ENCODE peak calls at places on chromosome 11, in four cellular contexts. One of them, this sample, is unnamed.

GRCh38 chr11:125637840-125638239 is 12.9 kb downstream of the CHEK1 start:
- DNase-seq in caudate nucleus: no peak
- DNase-seq in activated CD4-positive, CD25-positive, alpha-beta regulatory T cell: no peak
- DNase-seq in EL: no peak
- DNase-seq in this sample: no peak

GRCh38 chr11:134024420-134025085 is 44.3 kb upstream of the JAM3 start:
- DNase-seq in EL: peak; percentile 84
- DNase-seq in caudate nucleus: no peak
- DNase-seq in activated CD4-positive, CD25-positive, alpha-beta regulatory T cell: no peak
- DNase-seq in this sample: no peak

GRCh38 chr11:76667856-76668255 is 2.7 kb downstream of the LRRC32 start:
- DNase-seq in caudate nucleus: no peak
- DNase-seq in EL: no peak
- DNase-seq in activated CD4-positive, CD25-positive, alpha-beta regulatory T cell: no peak
- DNase-seq in this sample: no peak

GRCh38 chr11:129190087-129190486 is 2.0 kb downstream of the ARHGAP32 start:
- DNase-seq in caudate nucleus: no peak
- DNase-seq in activated CD4-positive, CD25-positive, alpha-beta regulatory T cell: no peak
- DNase-seq in EL: peak; percentile 16
- DNase-seq in this sample: no peak

GRCh38 chr11:22192642-22193347 is at the start of gene ANO5:
- DNase-seq in activated CD4-positive, CD25-positive, alpha-beta regulatory T cell: no peak
- DNase-seq in caudate nucleus: peak; percentile 35
- DNase-seq in EL: no peak
- DNase-seq in this sample: peak; percentile 1

GRCh38 chr11:31887180-31887579 is 76.1 kb upstream of the PAX6 start:
- DNase-seq in activated CD4-positive, CD25-positive, alpha-beta regulatory T cell: no peak
- DNase-seq in EL: no peak
- DNase-seq in caudate nucleus: no peak
- DNase-seq in this sample: no peak

GRCh38 chr11:84894666-84895065 is 732.5 kb downstream of the DLG2 start:
- DNase-seq in caudate nucleus: no peak
- DNase-seq in EL: no peak
- DNase-seq in activated CD4-positive, CD25-positive, alpha-beta regulatory T cell: no peak
- DNase-seq in this sample: no peak

GRCh38 chr11:104476898-104477297 is 313.0 kb upstream of the PDGFD start:
- DNase-seq in activated CD4-positive, CD25-positive, alpha-beta regulatory T cell: no peak
- DNase-seq in caudate nucleus: no peak
- DNase-seq in EL: no peak
- DNase-seq in this sample: no peak

GRCh38 chr11:31487848-31488247 is 21.6 kb downstream of the IMMP1L start:
- DNase-seq in EL: peak; percentile 54
- DNase-seq in activated CD4-positive, CD25-positive, alpha-beta regulatory T cell: no peak
- DNase-seq in caudate nucleus: no peak
- DNase-seq in this sample: peak; percentile 85

GRCh38 chr11:57378166-57378565 is 2.8 kb downstream of the PRG3 start:
- DNase-seq in EL: no peak
- DNase-seq in caudate nucleus: no peak
- DNase-seq in activated CD4-positive, CD25-positive, alpha-beta regulatory T cell: no peak
- DNase-seq in this sample: no peak

GRCh38 chr11:19988598-19988997 is 171.7 kb downstream of the DBX1 start:
- DNase-seq in EL: peak; percentile 56
- DNase-seq in caudate nucleus: no peak
- DNase-seq in activated CD4-positive, CD25-positive, alpha-beta regulatory T cell: no peak
- DNase-seq in this sample: peak; percentile 91

GRCh38 chr11:70247042-70247709 is 23.3 kb upstream of the PPFIA1 start:
- DNase-seq in caudate nucleus: no peak
- DNase-seq in activated CD4-positive, CD25-positive, alpha-beta regulatory T cell: no peak
- DNase-seq in EL: no peak
- DNase-seq in this sample: no peak

GRCh38 chr11:71281901-71282300 is 29.5 kb upstream of the SHANK2 start:
- DNase-seq in caudate nucleus: no peak
- DNase-seq in activated CD4-positive, CD25-positive, alpha-beta regulatory T cell: no peak
- DNase-seq in EL: no peak
- DNase-seq in this sample: no peak

GRCh38 chr11:92332986-92333385 is 108.4 kb downstream of the FAT3 start:
- DNase-seq in EL: peak; percentile 88
- DNase-seq in caudate nucleus: no peak
- DNase-seq in activated CD4-positive, CD25-positive, alpha-beta regulatory T cell: no peak
- DNase-seq in this sample: peak; percentile 29

GRCh38 chr11:75246673-75247350 is 6.2 kb downstream of the TPBGL start:
- DNase-seq in caudate nucleus: no peak
- DNase-seq in activated CD4-positive, CD25-positive, alpha-beta regulatory T cell: no peak
- DNase-seq in EL: no peak
- DNase-seq in this sample: no peak

GRCh38 chr11:70790671-70791300 is 392.5 kb downstream of the CTTN start:
- DNase-seq in EL: no peak
- DNase-seq in activated CD4-positive, CD25-positive, alpha-beta regulatory T cell: no peak
- DNase-seq in caudate nucleus: no peak
- DNase-seq in this sample: no peak

GRCh38 chr11:12200359-12201015 is 90.1 kb downstream of the MICAL2 start:
- DNase-seq in activated CD4-positive, CD25-positive, alpha-beta regulatory T cell: no peak
- DNase-seq in caudate nucleus: no peak
- DNase-seq in EL: peak; percentile 96
- DNase-seq in this sample: peak; percentile 87

GRCh38 chr11:92002568-92002967 is 222.1 kb upstream of the FAT3 start:
- DNase-seq in EL: no peak
- DNase-seq in caudate nucleus: no peak
- DNase-seq in activated CD4-positive, CD25-positive, alpha-beta regulatory T cell: no peak
- DNase-seq in this sample: no peak

GRCh38 chr11:112345708-112346107 is 85.0 kb upstream of the PLET1 start:
- DNase-seq in caudate nucleus: no peak
- DNase-seq in activated CD4-positive, CD25-positive, alpha-beta regulatory T cell: no peak
- DNase-seq in EL: no peak
- DNase-seq in this sample: no peak

GRCh38 chr11:69351460-69351859 is 57.5 kb downstream of the MYEOV start:
- DNase-seq in EL: peak; percentile 83
- DNase-seq in caudate nucleus: no peak
- DNase-seq in activated CD4-positive, CD25-positive, alpha-beta regulatory T cell: no peak
- DNase-seq in this sample: peak; percentile 77

GRCh38 chr11:14015711-14016110 is 53.2 kb downstream of the SPON1 start:
- DNase-seq in activated CD4-positive, CD25-positive, alpha-beta regulatory T cell: no peak
- DNase-seq in caudate nucleus: no peak
- DNase-seq in EL: peak; percentile 32
- DNase-seq in this sample: peak; percentile 40

GRCh38 chr11:99614353-99614752 is 593.6 kb downstream of the CNTN5 start:
- DNase-seq in activated CD4-positive, CD25-positive, alpha-beta regulatory T cell: no peak
- DNase-seq in caudate nucleus: no peak
- DNase-seq in EL: no peak
- DNase-seq in this sample: no peak

GRCh38 chr11:125887373-125888324 is at the start of gene HYLS1:
- DNase-seq in caudate nucleus: peak; percentile 88
- DNase-seq in activated CD4-positive, CD25-positive, alpha-beta regulatory T cell: peak; percentile 80
- DNase-seq in EL: peak; percentile 97
- DNase-seq in this sample: peak; percentile 98

GRCh38 chr11:61980783-61981541 is 13.5 kb upstream of the FTH1 start:
- DNase-seq in activated CD4-positive, CD25-positive, alpha-beta regulatory T cell: no peak
- DNase-seq in EL: no peak
- DNase-seq in caudate nucleus: no peak
- DNase-seq in this sample: no peak

GRCh38 chr11:26623076-26623666 is 51.1 kb upstream of the MUC15 start:
- DNase-seq in EL: no peak
- DNase-seq in activated CD4-positive, CD25-positive, alpha-beta regulatory T cell: no peak
- DNase-seq in caudate nucleus: no peak
- DNase-seq in this sample: no peak

GRCh38 chr11:6315811-6316425 is 4.4 kb downstream of the CAVIN3 start:
- DNase-seq in activated CD4-positive, CD25-positive, alpha-beta regulatory T cell: no peak
- DNase-seq in EL: peak; percentile 66
- DNase-seq in caudate nucleus: no peak
- DNase-seq in this sample: peak; percentile 76

This sample was measured in fibroblast of pulmonary artery.